ENCODE peak calls at places on chromosomes 7 and 10, in six cellular contexts. D is CD8-positive, alpha-beta T cell; Y is right lobe of liver; C is transverse colon; H is heart right ventricle; F is upper lobe of right lung. U is an unnamed sample.

GRCh38 chr10:100790761-100791208 is 45.4 kb downstream of the PAX2 start:
- DNase-seq in D (no peak), Y (no peak), C (no peak), H (no peak), F (peak), U (no peak)

GRCh38 chr7:156079156-156079555 is 266.9 kb upstream of the SHH start:
- DNase-seq in D (no peak), Y (no peak), C (no peak), H (no peak), F (no peak), U (no peak)

GRCh38 chr10:120480065-120480600 is 23.1 kb downstream of the PLPP4 start:
- DNase-seq in D (no peak), Y (no peak), C (no peak), H (no peak), F (no peak), U (no peak)

GRCh38 chr10:128568041-128568440 is 441.8 kb upstream of the MKI67 start:
- DNase-seq in D (no peak), Y (no peak), C (no peak), H (no peak), F (no peak), U (no peak)

GRCh38 chr10:4720463-4720862 is 105.5 kb upstream of the AKR1E2 start:
- DNase-seq in D (no peak), Y (no peak), C (no peak), H (no peak), F (no peak), U (no peak)

GRCh38 chr10:119030421-119031250 is 1.1 kb downstream of the NANOS1 start:
- DNase-seq in D (peak), Y (peak), C (peak), H (peak), F (peak), U (peak)

GRCh38 chr10:26805567-26806245 is 55.1 kb downstream of the ABI1 start:
- DNase-seq in D (no peak), Y (no peak), C (no peak), H (no peak), F (no peak), U (no peak)

GRCh38 chr10:44706745-44707144 is 204.4 kb upstream of the TMEM72 start:
- DNase-seq in D (no peak), Y (no peak), C (no peak), H (no peak), F (no peak), U (no peak)

GRCh38 chr10:48981310-48981907 is 41.8 kb upstream of the LRRC18 start:
- DNase-seq in D (peak), Y (peak), C (peak), H (peak), F (peak), U (peak)

GRCh38 chr7:92925876-92926696 is 89.7 kb upstream of the CDK6 start:
- DNase-seq in D (no peak), Y (no peak), C (no peak), H (no peak), F (no peak), U (no peak)

GRCh38 chr7:46583606-46584005 is 662.5 kb upstream of the IGFBP3 start:
- DNase-seq in D (no peak), Y (no peak), C (no peak), H (no peak), F (no peak), U (no peak)

GRCh38 chr10:22655312-22655973 is 58.9 kb downstream of the PIP4K2A start:
- DNase-seq in D (no peak), Y (no peak), C (no peak), H (no peak), F (no peak), U (peak)

GRCh38 chr10:63072951-63073350 is 60.2 kb upstream of the NRBF2 start:
- DNase-seq in D (no peak), Y (no peak), C (no peak), H (no peak), F (no peak), U (peak)

GRCh38 chr10:44280615-44281014 is 104.3 kb downstream of the CXCL12 start:
- DNase-seq in D (no peak), Y (no peak), C (no peak), H (no peak), F (no peak), U (no peak)

GRCh38 chr7:134355925-134356324 is 39.2 kb upstream of the SLC35B4 start:
- DNase-seq in D (no peak), Y (peak), C (no peak), H (peak), F (no peak), U (peak)

GRCh38 chr10:127945335-127945734 is 38.4 kb downstream of the PTPRE start:
- DNase-seq in D (no peak), Y (no peak), C (peak), H (peak), F (no peak), U (no peak)

GRCh38 chr7:151406886-151407583 is 2.8 kb downstream of the WDR86 start:
- DNase-seq in D (no peak), Y (no peak), C (no peak), H (no peak), F (no peak), U (no peak)

GRCh38 chr7:80372415-80372814 is 139.4 kb downstream of the GNAT3 start:
- DNase-seq in D (no peak), Y (no peak), C (no peak), H (no peak), F (no peak), U (no peak)

GRCh38 chr10:96324447-96324846 is 20.2 kb downstream of the DNTT start:
- DNase-seq in D (no peak), Y (no peak), C (no peak), H (no peak), F (no peak), U (no peak)

GRCh38 chr7:24052572-24053223 is 231.3 kb upstream of the NPY start:
- DNase-seq in D (no peak), Y (no peak), C (no peak), H (no peak), F (no peak), U (no peak)
- H3K4me3 ChIP-seq in D (no peak), Y (no peak), C (no peak), H (no peak), F (no peak), U (no peak)

GRCh38 chr7:26101471-26102151 is 50.4 kb upstream of the NFE2L3 start:
- DNase-seq in D (no peak), Y (no peak), C (peak), H (no peak), F (no peak), U (no peak)
- H3K27ac ChIP-seq in D (no peak), Y (no peak), C (peak), H (peak), F (peak), U (no peak)

DNA sequence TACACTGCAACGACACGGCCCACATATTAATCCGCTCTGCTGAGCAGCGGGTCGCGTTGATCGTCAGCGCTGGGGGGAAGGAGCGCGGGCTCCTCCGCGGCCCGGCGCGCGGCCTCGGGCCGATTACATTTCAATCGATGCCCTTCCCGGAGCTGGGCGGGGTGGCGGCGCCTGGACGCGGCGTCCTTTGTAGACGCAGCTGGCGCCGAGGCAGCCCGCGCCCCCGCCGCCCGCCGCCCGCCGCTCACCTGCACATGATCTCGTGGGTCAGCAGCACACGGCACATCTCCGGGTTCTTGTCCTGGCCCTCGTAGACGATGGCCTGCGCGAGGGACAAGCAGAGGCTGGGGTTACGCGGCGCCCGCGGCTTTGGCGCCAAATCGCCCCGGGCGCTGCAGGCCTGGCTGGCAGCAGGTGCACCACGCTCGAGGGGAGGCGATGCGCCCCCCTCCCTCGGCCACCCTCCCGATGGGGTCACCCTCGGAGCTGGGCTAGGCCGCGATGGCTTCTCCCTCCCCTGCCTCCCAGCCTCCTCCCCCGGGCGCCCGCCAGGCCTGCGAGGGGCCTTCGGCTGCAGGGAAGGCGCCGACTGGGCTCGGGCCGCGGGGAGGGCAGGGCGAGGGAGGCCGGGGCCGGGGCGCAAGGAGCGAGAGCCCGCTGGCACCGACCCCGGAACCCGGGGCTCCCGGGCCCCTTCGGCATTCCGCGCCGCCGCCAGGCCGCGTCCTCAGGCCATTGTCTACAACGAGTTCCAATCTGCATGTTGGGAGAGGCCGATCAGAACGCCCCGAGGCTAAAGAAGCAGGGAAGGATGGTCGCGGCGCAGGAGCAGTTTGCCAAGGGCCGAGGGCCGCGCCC is 5.2 kb downstream of the EBF3 start:
- DNase-seq in D (no peak), Y (no peak), C (no peak), H (no peak), F (no peak), U (no peak)
- H3K4me3 ChIP-seq in D (no peak), Y (no peak), C (no peak), H (peak), F (no peak), U (peak)

DNA sequence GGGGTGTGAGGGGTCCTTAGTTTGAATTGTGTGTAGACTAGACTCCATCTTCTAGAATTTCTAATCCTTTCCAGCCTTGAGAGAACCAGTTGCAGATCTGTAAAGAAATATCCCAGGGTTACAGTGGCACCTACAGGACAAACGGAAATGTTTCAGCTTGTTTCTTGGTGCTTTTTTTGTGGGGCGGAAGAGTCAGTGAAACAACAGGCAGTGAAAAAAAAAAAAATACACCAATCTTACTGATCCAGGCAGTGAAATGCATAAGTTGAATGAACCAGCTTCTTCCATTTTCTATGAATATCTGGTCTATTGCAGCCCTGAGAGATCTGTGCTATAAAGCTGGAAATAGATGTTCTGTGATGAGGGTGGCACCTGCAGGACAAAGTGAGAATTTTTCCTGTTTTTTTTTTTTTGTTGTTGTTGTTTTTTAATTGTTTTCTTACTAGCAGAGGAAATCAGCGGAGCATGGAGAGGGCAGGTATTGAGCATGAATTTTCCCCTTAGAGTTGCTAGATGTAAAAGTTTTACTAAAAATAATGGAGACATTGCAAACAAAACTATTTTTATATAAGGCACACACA is 81.9 kb upstream of the DYNC1I1 start:
- DNase-seq in D (no peak), Y (no peak), C (no peak), H (peak), F (no peak), U (no peak)
- H3K27ac ChIP-seq in D (no peak), Y (no peak), C (no peak), H (no peak), F (no peak), U (no peak)

GRCh38 chr7:44961844-44962482 is 16.9 kb downstream of the MYO1G start:
- DNase-seq in D (no peak), Y (no peak), C (no peak), H (no peak), F (peak), U (no peak)
- H3K4me3 ChIP-seq in D (no peak), Y (no peak), C (no peak), H (peak), F (no peak), U (no peak)

DNA sequence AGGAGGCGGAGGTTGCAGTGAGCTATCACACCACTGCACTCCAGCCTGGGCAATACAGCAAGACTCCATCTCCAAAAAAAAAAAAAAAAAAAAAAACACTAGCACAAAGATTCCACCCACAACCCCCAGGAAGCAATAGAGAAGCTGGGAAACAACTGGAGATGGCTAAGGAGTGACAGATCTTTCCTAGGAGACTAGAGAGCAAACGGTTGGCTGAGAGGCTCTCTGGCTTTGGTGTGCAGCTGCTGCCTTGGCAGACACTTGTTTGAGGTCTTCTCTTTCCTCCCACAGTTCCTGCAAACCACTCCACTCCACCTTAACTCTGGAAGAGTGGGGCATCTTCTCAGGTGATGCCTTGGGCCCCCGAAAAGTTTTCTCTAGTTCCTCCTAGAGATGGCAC is 78.5 kb upstream of the LANCL2 start:
- DNase-seq in D (no peak), Y (no peak), C (no peak), H (no peak), F (no peak), U (no peak)
- H3K27ac ChIP-seq in D (no peak), Y (no peak), C (no peak), H (no peak), F (no peak), U (no peak)

GRCh38 chr7:54841772-54842707 is 83.0 kb upstream of the SEC61G start:
- DNase-seq in D (no peak), Y (peak), C (peak), H (peak), F (no peak), U (peak)

GRCh38 chr7:54838540-54838925 is 79.5 kb upstream of the SEC61G start:
- DNase-seq in D (no peak), Y (no peak), C (no peak), H (no peak), F (no peak), U (no peak)

GRCh38 chr7:54846272-54846671 is 87.3 kb upstream of the SEC61G start:
- DNase-seq in D (no peak), Y (no peak), C (no peak), H (no peak), F (no peak), U (no peak)

GRCh38 chr7:54839538-54840213 is 80.7 kb upstream of the SEC61G start:
- DNase-seq in D (no peak), Y (peak), C (peak), H (peak), F (peak), U (peak)

DNA sequence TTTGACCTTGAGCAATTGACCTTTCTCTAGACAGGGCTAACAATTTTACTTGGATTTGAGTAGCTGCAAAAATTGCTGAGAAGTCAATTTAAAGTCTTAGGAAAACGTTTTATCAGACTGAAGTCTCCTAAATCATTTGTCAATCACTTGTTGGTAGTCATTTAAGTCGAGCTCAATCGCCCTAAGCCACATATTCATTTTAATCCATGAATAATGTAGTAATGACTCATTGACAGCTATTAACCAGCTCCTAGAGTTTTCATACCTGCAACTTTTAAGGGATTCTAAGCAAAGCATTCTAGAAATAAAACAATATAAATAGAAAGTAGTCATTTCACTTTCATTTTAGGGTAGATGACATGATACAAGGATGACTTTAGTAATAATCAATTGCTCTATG is 85.0 kb upstream of the SEC61G start:
- DNase-seq in D (no peak), Y (no peak), C (no peak), H (no peak), F (no peak), U (no peak)
- H3K4me3 ChIP-seq in D (no peak), Y (no peak), C (no peak), H (no peak), F (no peak), U (no peak)

GRCh38 chr7:25180592-25180923 is 47.7 kb downstream of the NPVF start:
- DNase-seq in D (no peak), Y (no peak), C (no peak), H (no peak), F (no peak), U (no peak)
- H3K27ac ChIP-seq in D (peak), Y (peak), C (peak), H (peak), F (peak), U (peak)